ENCODE peak calls at places on chromosomes 2 and 18, in seven cellular contexts. One of them, this sample, is unnamed.

GRCh38 chr18:25164837-25165791 is 186.9 kb downstream of the ZNF521 start:
- DNase-seq in skeletal muscle cell: peak; percentile 43
- DNase-seq in kidney epithelial cell: peak; percentile 1
- DNase-seq in astrocyte of the spinal cord: peak; percentile 57
- DNase-seq in CD8-positive, alpha-beta T cell: no peak
- DNase-seq in foreskin fibroblast: peak; percentile 59
- DNase-seq in heart right ventricle: no peak
- DNase-seq in this sample: no peak

GRCh38 chr18:79064228-79064627 is 5.0 kb upstream of the ATP9B start:
- DNase-seq in foreskin fibroblast: no peak
- DNase-seq in CD8-positive, alpha-beta T cell: no peak
- DNase-seq in heart right ventricle: no peak
- DNase-seq in astrocyte of the spinal cord: no peak
- DNase-seq in skeletal muscle cell: no peak
- DNase-seq in kidney epithelial cell: no peak
- DNase-seq in this sample: no peak

GRCh38 chr2:22998368-22998767 is 386.6 kb upstream of the KLHL29 start:
- DNase-seq in CD8-positive, alpha-beta T cell: no peak
- DNase-seq in kidney epithelial cell: no peak
- DNase-seq in heart right ventricle: no peak
- DNase-seq in skeletal muscle cell: no peak
- DNase-seq in foreskin fibroblast: no peak
- DNase-seq in astrocyte of the spinal cord: no peak
- DNase-seq in this sample: no peak

GRCh38 chr2:180057706-180058412 is 50.8 kb upstream of the CWC22 start:
- DNase-seq in CD8-positive, alpha-beta T cell: no peak
- DNase-seq in kidney epithelial cell: no peak
- DNase-seq in skeletal muscle cell: no peak
- DNase-seq in astrocyte of the spinal cord: no peak
- DNase-seq in heart right ventricle: no peak
- DNase-seq in foreskin fibroblast: no peak
- DNase-seq in this sample: no peak

GRCh38 chr2:108960006-108960405 is 29.0 kb downstream of the EDAR start:
- DNase-seq in kidney epithelial cell: no peak
- DNase-seq in CD8-positive, alpha-beta T cell: no peak
- DNase-seq in skeletal muscle cell: no peak
- DNase-seq in heart right ventricle: no peak
- DNase-seq in astrocyte of the spinal cord: no peak
- DNase-seq in foreskin fibroblast: no peak
- DNase-seq in this sample: no peak

GRCh38 chr2:37993135-37993534 is 68.0 kb downstream of the RMDN2 start:
- DNase-seq in CD8-positive, alpha-beta T cell: no peak
- DNase-seq in kidney epithelial cell: no peak
- DNase-seq in heart right ventricle: no peak
- DNase-seq in skeletal muscle cell: no peak
- DNase-seq in foreskin fibroblast: peak; percentile 10
- DNase-seq in astrocyte of the spinal cord: peak; percentile 43
- DNase-seq in this sample: no peak

GRCh38 chr18:37383036-37383788 is 182.4 kb downstream of the CELF4 start:
- DNase-seq in CD8-positive, alpha-beta T cell: no peak
- DNase-seq in skeletal muscle cell: no peak
- DNase-seq in heart right ventricle: no peak
- DNase-seq in astrocyte of the spinal cord: no peak
- DNase-seq in foreskin fibroblast: peak; percentile 48
- DNase-seq in kidney epithelial cell: no peak
- DNase-seq in this sample: no peak

GRCh38 chr2:41928593-41928992 is 119.2 kb upstream of the PKDCC start:
- DNase-seq in heart right ventricle: no peak
- DNase-seq in skeletal muscle cell: peak; percentile 73
- DNase-seq in foreskin fibroblast: peak; percentile 88
- DNase-seq in astrocyte of the spinal cord: peak; percentile 58
- DNase-seq in CD8-positive, alpha-beta T cell: no peak
- DNase-seq in kidney epithelial cell: no peak
- DNase-seq in this sample: no peak

GRCh38 chr2:208657468-208657867 is 250.9 kb downstream of the PTH2R start:
- DNase-seq in foreskin fibroblast: no peak
- DNase-seq in CD8-positive, alpha-beta T cell: no peak
- DNase-seq in kidney epithelial cell: no peak
- DNase-seq in skeletal muscle cell: no peak
- DNase-seq in heart right ventricle: no peak
- DNase-seq in astrocyte of the spinal cord: no peak
- DNase-seq in this sample: no peak

GRCh38 chr2:85810376-85811172 is 56.8 kb downstream of the ATOH8 start:
- DNase-seq in astrocyte of the spinal cord: no peak
- DNase-seq in heart right ventricle: no peak
- DNase-seq in foreskin fibroblast: peak; percentile 36
- DNase-seq in skeletal muscle cell: no peak
- DNase-seq in kidney epithelial cell: no peak
- DNase-seq in CD8-positive, alpha-beta T cell: no peak
- DNase-seq in this sample: no peak

GRCh38 chr2:172693037-172693436 is 42.6 kb upstream of the RAPGEF4 start:
- DNase-seq in astrocyte of the spinal cord: peak; percentile 98
- DNase-seq in heart right ventricle: peak; percentile 74
- DNase-seq in CD8-positive, alpha-beta T cell: no peak
- DNase-seq in kidney epithelial cell: peak; percentile 97
- DNase-seq in skeletal muscle cell: peak; percentile 98
- DNase-seq in foreskin fibroblast: peak; percentile 99
- DNase-seq in this sample: peak; percentile 94

GRCh38 chr2:12979066-12979465 is 262.3 kb downstream of the TRIB2 start:
- DNase-seq in CD8-positive, alpha-beta T cell: no peak
- DNase-seq in heart right ventricle: no peak
- DNase-seq in skeletal muscle cell: no peak
- DNase-seq in astrocyte of the spinal cord: no peak
- DNase-seq in foreskin fibroblast: peak; percentile 57
- DNase-seq in kidney epithelial cell: no peak
- DNase-seq in this sample: no peak

GRCh38 chr18:9867454-9867732 is 18.4 kb upstream of the TXNDC2 start:
- DNase-seq in foreskin fibroblast: no peak
- DNase-seq in heart right ventricle: no peak
- DNase-seq in CD8-positive, alpha-beta T cell: no peak
- DNase-seq in skeletal muscle cell: no peak
- DNase-seq in kidney epithelial cell: no peak
- DNase-seq in astrocyte of the spinal cord: no peak
- DNase-seq in this sample: no peak

GRCh38 chr2:18883626-18884456 is 294.5 kb upstream of the NT5C1B start:
- DNase-seq in skeletal muscle cell: peak; percentile 25
- DNase-seq in CD8-positive, alpha-beta T cell: no peak
- DNase-seq in heart right ventricle: no peak
- DNase-seq in kidney epithelial cell: no peak
- DNase-seq in astrocyte of the spinal cord: peak; percentile 38
- DNase-seq in foreskin fibroblast: peak; percentile 61
- DNase-seq in this sample: no peak

GRCh38 chr18:28147674-28148171 is 29.2 kb downstream of the CDH2 start:
- DNase-seq in CD8-positive, alpha-beta T cell: no peak
- DNase-seq in astrocyte of the spinal cord: no peak
- DNase-seq in heart right ventricle: no peak
- DNase-seq in kidney epithelial cell: no peak
- DNase-seq in foreskin fibroblast: no peak
- DNase-seq in skeletal muscle cell: peak; percentile 69
- DNase-seq in this sample: peak; percentile 52

GRCh38 chr2:159617651-159618050 is 1.3 kb upstream of the BAZ2B start:
- DNase-seq in astrocyte of the spinal cord: peak; percentile 24
- DNase-seq in heart right ventricle: peak; percentile 26
- DNase-seq in foreskin fibroblast: peak; percentile 36
- DNase-seq in skeletal muscle cell: no peak
- DNase-seq in CD8-positive, alpha-beta T cell: no peak
- DNase-seq in kidney epithelial cell: no peak
- DNase-seq in this sample: no peak

GRCh38 chr2:77008925-77009706 is 513.1 kb downstream of the LRRTM4 start:
- DNase-seq in CD8-positive, alpha-beta T cell: no peak
- DNase-seq in skeletal muscle cell: no peak
- DNase-seq in astrocyte of the spinal cord: peak; percentile 78
- DNase-seq in heart right ventricle: no peak
- DNase-seq in foreskin fibroblast: no peak
- DNase-seq in kidney epithelial cell: no peak
- DNase-seq in this sample: peak; percentile 63

GRCh38 chr2:117921520-117921919 is 92.3 kb downstream of the CCDC93 start:
- DNase-seq in heart right ventricle: peak; percentile 47
- DNase-seq in foreskin fibroblast: no peak
- DNase-seq in CD8-positive, alpha-beta T cell: no peak
- DNase-seq in kidney epithelial cell: no peak
- DNase-seq in skeletal muscle cell: no peak
- DNase-seq in astrocyte of the spinal cord: no peak
- DNase-seq in this sample: no peak

GRCh38 chr18:68721681-68722583 is 7.0 kb upstream of the TMX3 start:
- DNase-seq in heart right ventricle: no peak
- DNase-seq in astrocyte of the spinal cord: peak; percentile 27
- DNase-seq in kidney epithelial cell: no peak
- DNase-seq in skeletal muscle cell: no peak
- DNase-seq in CD8-positive, alpha-beta T cell: no peak
- DNase-seq in foreskin fibroblast: peak; percentile 11
- DNase-seq in this sample: no peak

GRCh38 chr2:70603066-70603465 is 49.4 kb upstream of the TGFA start:
- DNase-seq in heart right ventricle: no peak
- DNase-seq in skeletal muscle cell: no peak
- DNase-seq in kidney epithelial cell: no peak
- DNase-seq in CD8-positive, alpha-beta T cell: no peak
- DNase-seq in astrocyte of the spinal cord: no peak
- DNase-seq in foreskin fibroblast: no peak
- DNase-seq in this sample: no peak

GRCh38 chr18:75531212-75531850 is 103.8 kb upstream of the SMIM21 start:
- DNase-seq in heart right ventricle: no peak
- DNase-seq in astrocyte of the spinal cord: no peak
- DNase-seq in skeletal muscle cell: no peak
- DNase-seq in foreskin fibroblast: no peak
- DNase-seq in kidney epithelial cell: no peak
- DNase-seq in CD8-positive, alpha-beta T cell: no peak
- DNase-seq in this sample: peak; percentile 25

GRCh38 chr2:224196789-224197188 is 157.7 kb upstream of the SERPINE2 start:
- DNase-seq in skeletal muscle cell: no peak
- DNase-seq in foreskin fibroblast: peak; percentile 58
- DNase-seq in astrocyte of the spinal cord: no peak
- DNase-seq in kidney epithelial cell: no peak
- DNase-seq in CD8-positive, alpha-beta T cell: no peak
- DNase-seq in heart right ventricle: no peak
- DNase-seq in this sample: no peak

GRCh38 chr18:45521151-45521550 is 94.1 kb upstream of the SLC14A2 start:
- DNase-seq in astrocyte of the spinal cord: peak; percentile 86
- DNase-seq in skeletal muscle cell: peak; percentile 66
- DNase-seq in kidney epithelial cell: no peak
- DNase-seq in foreskin fibroblast: peak; percentile 71
- DNase-seq in CD8-positive, alpha-beta T cell: no peak
- DNase-seq in heart right ventricle: no peak
- DNase-seq in this sample: no peak

GRCh38 chr2:59233448-59233847 is 992.3 kb upstream of the FANCL start:
- DNase-seq in foreskin fibroblast: peak; percentile 2
- DNase-seq in astrocyte of the spinal cord: no peak
- DNase-seq in CD8-positive, alpha-beta T cell: no peak
- DNase-seq in heart right ventricle: no peak
- DNase-seq in kidney epithelial cell: no peak
- DNase-seq in skeletal muscle cell: no peak
- DNase-seq in this sample: no peak

GRCh38 chr2:140659293-140659692 is 1471.5 kb downstream of the LRP1B start:
- DNase-seq in foreskin fibroblast: no peak
- DNase-seq in heart right ventricle: no peak
- DNase-seq in skeletal muscle cell: no peak
- DNase-seq in CD8-positive, alpha-beta T cell: no peak
- DNase-seq in kidney epithelial cell: peak; percentile 19
- DNase-seq in astrocyte of the spinal cord: no peak
- DNase-seq in this sample: no peak

GRCh38 chr2:154700142-154700541 is 1.6 kb downstream of the KCNJ3 start:
- DNase-seq in foreskin fibroblast: no peak
- DNase-seq in heart right ventricle: no peak
- DNase-seq in kidney epithelial cell: no peak
- DNase-seq in astrocyte of the spinal cord: no peak
- DNase-seq in CD8-positive, alpha-beta T cell: no peak
- DNase-seq in skeletal muscle cell: no peak
- DNase-seq in this sample: no peak

GRCh38 chr18:76824136-76824676 is 1.8 kb downstream of the ZNF236 start:
- DNase-seq in heart right ventricle: no peak
- DNase-seq in CD8-positive, alpha-beta T cell: no peak
- DNase-seq in foreskin fibroblast: no peak
- DNase-seq in skeletal muscle cell: no peak
- DNase-seq in kidney epithelial cell: no peak
- DNase-seq in astrocyte of the spinal cord: no peak
- DNase-seq in this sample: no peak
- H3K4me3 ChIP-seq in heart right ventricle: no peak overlapping the region
- H3K4me3 ChIP-seq in CD8-positive, alpha-beta T cell: no peak overlapping the region
- H3K4me3 ChIP-seq in foreskin fibroblast: peak overlapping the region; percentile 78
- H3K4me3 ChIP-seq in skeletal muscle cell: peak overlapping the region; percentile 75
- H3K4me3 ChIP-seq in kidney epithelial cell: peak overlapping the region; percentile 83
- H3K4me3 ChIP-seq in astrocyte of the spinal cord: peak overlapping the region; percentile 71
- H3K4me3 ChIP-seq in this sample: peak overlapping the region; percentile 86

GRCh38 chr18:58101291-58101706 is 57.3 kb downstream of the NEDD4L start:
- DNase-seq in kidney epithelial cell: no peak
- DNase-seq in skeletal muscle cell: no peak
- DNase-seq in heart right ventricle: no peak
- DNase-seq in astrocyte of the spinal cord: no peak
- DNase-seq in foreskin fibroblast: no peak
- DNase-seq in CD8-positive, alpha-beta T cell: no peak
- DNase-seq in this sample: no peak
- H3K4me3 ChIP-seq in kidney epithelial cell: no peak overlapping the region
- H3K4me3 ChIP-seq in skeletal muscle cell: no peak overlapping the region
- H3K4me3 ChIP-seq in heart right ventricle: no peak overlapping the region
- H3K4me3 ChIP-seq in astrocyte of the spinal cord: no peak overlapping the region
- H3K4me3 ChIP-seq in foreskin fibroblast: no peak overlapping the region
- H3K4me3 ChIP-seq in CD8-positive, alpha-beta T cell: no peak overlapping the region
- H3K4me3 ChIP-seq in this sample: no peak overlapping the region

DNA sequence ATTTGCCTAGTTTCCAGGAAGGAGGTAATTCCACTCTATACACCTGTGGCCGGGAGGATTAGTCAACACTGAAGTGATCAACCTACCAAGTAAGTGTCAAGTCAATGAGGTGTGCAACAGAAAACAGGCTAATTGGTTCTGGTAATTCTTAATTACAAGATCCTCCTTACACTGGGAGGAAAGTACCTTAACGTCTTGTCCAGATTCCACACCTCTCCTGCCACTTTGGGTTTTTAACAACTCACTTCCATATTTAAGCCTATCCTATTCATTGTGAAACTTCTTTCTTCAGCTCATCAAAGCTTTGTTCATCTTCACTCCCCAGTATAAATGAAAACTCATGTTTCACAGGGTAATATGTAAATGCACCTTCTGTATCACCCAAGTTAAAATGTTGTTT is 22.0 kb upstream of the MAP4K4 start:
- DNase-seq in heart right ventricle: no peak
- DNase-seq in kidney epithelial cell: no peak
- DNase-seq in astrocyte of the spinal cord: no peak
- DNase-seq in foreskin fibroblast: no peak
- DNase-seq in skeletal muscle cell: no peak
- DNase-seq in CD8-positive, alpha-beta T cell: no peak
- DNase-seq in this sample: no peak
- H3K4me3 ChIP-seq in heart right ventricle: no peak overlapping the region
- H3K4me3 ChIP-seq in kidney epithelial cell: no peak overlapping the region
- H3K4me3 ChIP-seq in astrocyte of the spinal cord: no peak overlapping the region
- H3K4me3 ChIP-seq in foreskin fibroblast: no peak overlapping the region
- H3K4me3 ChIP-seq in skeletal muscle cell: no peak overlapping the region
- H3K4me3 ChIP-seq in CD8-positive, alpha-beta T cell: no peak overlapping the region
- H3K4me3 ChIP-seq in this sample: no peak overlapping the region

DNA sequence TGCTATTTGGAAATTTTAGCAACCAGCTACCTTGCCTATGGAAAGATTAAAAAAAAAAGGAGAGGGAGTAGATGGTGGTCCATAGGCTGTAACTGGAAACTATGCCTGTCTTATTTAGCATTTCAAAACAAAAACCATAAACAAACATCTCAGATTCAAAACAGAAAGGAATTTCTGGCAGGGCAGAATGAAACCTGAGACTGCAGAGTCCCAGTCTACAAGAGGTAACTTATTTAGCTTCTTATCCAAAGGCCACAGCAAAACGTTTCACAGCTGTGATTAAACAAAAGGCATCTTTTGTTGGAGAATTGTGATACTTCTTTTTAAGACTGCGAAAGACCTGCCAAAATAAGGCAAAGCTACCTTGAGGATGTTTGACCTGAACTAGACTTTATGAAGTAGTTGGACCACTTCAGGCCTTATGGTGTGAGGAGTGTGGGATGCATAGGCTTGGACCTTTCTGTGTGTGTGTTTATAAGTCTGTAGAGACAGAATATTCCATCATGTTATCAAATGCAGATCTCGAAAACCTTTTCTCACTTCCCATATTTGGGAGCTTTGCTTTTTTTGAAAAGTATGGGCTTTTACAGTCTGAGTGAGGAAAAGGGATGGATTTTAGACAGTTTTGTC is 11.0 kb downstream of the CRIM1 start:
- DNase-seq in heart right ventricle: no peak
- DNase-seq in CD8-positive, alpha-beta T cell: no peak
- DNase-seq in astrocyte of the spinal cord: peak; percentile 54
- DNase-seq in kidney epithelial cell: no peak
- DNase-seq in foreskin fibroblast: no peak
- DNase-seq in skeletal muscle cell: no peak
- DNase-seq in this sample: no peak
- H3K4me3 ChIP-seq in heart right ventricle: no peak overlapping the region
- H3K4me3 ChIP-seq in CD8-positive, alpha-beta T cell: no peak overlapping the region
- H3K4me3 ChIP-seq in astrocyte of the spinal cord: no peak overlapping the region
- H3K4me3 ChIP-seq in kidney epithelial cell: no peak overlapping the region
- H3K4me3 ChIP-seq in foreskin fibroblast: no peak overlapping the region
- H3K4me3 ChIP-seq in skeletal muscle cell: no peak overlapping the region
- H3K4me3 ChIP-seq in this sample: no peak overlapping the region